ENCODE peak calls at places on chromosomes 16 and 17, in six cellular contexts. P, C, V, R, T and L are unnamed samples.

GRCh38 chr17:53633856-53634255 is 188.9 kb upstream of the KIF2B start:
- DNase-seq in P (no peak), C (no peak), V (no peak), R (no peak), T (no peak), L (no peak)

GRCh38 chr16:80147021-80147680 is 393.6 kb upstream of the DYNLRB2 start:
- DNase-seq in P (no peak), C (no peak), V (no peak), R (no peak), T (no peak), L (no peak)

GRCh38 chr16:3952342-3953131 is 72.0 kb upstream of the CREBBP start:
- DNase-seq in P (no peak), C (no peak), V (no peak), R (peak; percentile 89), T (peak; percentile 90), L (peak; percentile 53)

GRCh38 chr17:31310260-31310659 is 3.6 kb downstream of the EVI2B start:
- DNase-seq in P (peak; percentile 60), C (no peak), V (no peak), R (no peak), T (no peak), L (no peak)

GRCh38 chr17:64289652-64290051 is 26.6 kb upstream of the TEX2 start:
- DNase-seq in P (no peak), C (no peak), V (no peak), R (no peak), T (no peak), L (no peak)

GRCh38 chr16:66569131-66569530 is 2.9 kb downstream of the CMTM1 start:
- DNase-seq in P (no peak), C (no peak), V (no peak), R (no peak), T (no peak), L (no peak)

GRCh38 chr17:37339321-37339720 is 36.5 kb upstream of the C17orf78 start:
- DNase-seq in P (no peak), C (no peak), V (no peak), R (no peak), T (no peak), L (no peak)

GRCh38 chr17:4509923-4510614 is 11.4 kb downstream of the SPNS2 start:
- DNase-seq in P (no peak), C (no peak), V (no peak), R (peak; percentile 82), T (peak; percentile 55), L (no peak)

GRCh38 chr17:7064248-7064647 is 15.8 kb downstream of the CLEC10A start:
- DNase-seq in P (no peak), C (no peak), V (no peak), R (no peak), T (no peak), L (no peak)

GRCh38 chr16:23877107-23878070 is 41.6 kb downstream of the PRKCB start:
- DNase-seq in P (peak; percentile 8), C (no peak), V (no peak), R (no peak), T (no peak), L (no peak)

GRCh38 chr16:1124795-1125194 is 28.1 kb upstream of the CACNA1H start:
- DNase-seq in P (no peak), C (no peak), V (no peak), R (no peak), T (no peak), L (no peak)

GRCh38 chr17:17613708-17614114 is 22.2 kb upstream of the PEMT start:
- DNase-seq in P (peak; percentile 46), C (peak; percentile 42), V (peak; percentile 76), R (peak; percentile 44), T (no peak), L (peak; percentile 76)

GRCh38 chr17:7988750-7989178 is 13.7 kb upstream of the GUCY2D start:
- DNase-seq in P (peak; percentile 29), C (no peak), V (peak; percentile 85), R (no peak), T (peak; percentile 58), L (peak; percentile 87)

GRCh38 chr17:45782889-45783592 is 1.1 kb upstream of the CRHR1 start:
- DNase-seq in P (peak; percentile 20), C (peak; percentile 26), V (peak; percentile 58), R (peak; percentile 26), T (no peak), L (peak; percentile 90)

GRCh38 chr17:46889992-46890564 is 32.9 kb upstream of the GOSR2 start:
- DNase-seq in P (no peak), C (no peak), V (no peak), R (no peak), T (no peak), L (peak; percentile 46)

GRCh38 chr17:41972571-41973411 is 6.2 kb downstream of the CNP start:
- DNase-seq in P (no peak), C (no peak), V (no peak), R (peak; percentile 49), T (no peak), L (no peak)